ENCODE peak calls at places on chromosomes 7 and 10, in ten cellular contexts. L, N, E, D, G, M, H, V, O and Q are unnamed samples.

GRCh38 chr7:37357277-37357996 is 91.2 kb downstream of the ELMO1 start:
- DNase-seq in D (no peak), H (no peak), E (no peak), G (no peak), L (peak; percentile 40), V (no peak), O (no peak), M (no peak), N (no peak), Q (no peak)

GRCh38 chr7:4642468-4643203 is 39.5 kb upstream of the FOXK1 start:
- DNase-seq in G (no peak), V (no peak), M (no peak), O (no peak), N (no peak), L (no peak), E (no peak), D (no peak), H (no peak), Q (no peak)

GRCh38 chr7:144390481-144390880 is 13.0 kb downstream of the NOBOX start:
- DNase-seq in M (no peak), V (no peak), N (no peak), G (no peak), L (no peak), D (no peak), H (no peak), O (no peak), E (no peak), Q (no peak)

GRCh38 chr10:49650724-49651034 is 28.8 kb upstream of the C10orf53 start:
- DNase-seq in O (no peak), V (no peak), N (no peak), D (no peak), G (no peak), M (no peak), L (no peak), H (no peak), E (no peak), Q (no peak)

GRCh38 chr10:91024541-91024940 is 103.7 kb upstream of the ANKRD1 start:
- DNase-seq in E (no peak), H (no peak), V (no peak), O (no peak), L (no peak), G (no peak), D (no peak), N (no peak), M (no peak), Q (no peak)

GRCh38 chr7:12706900-12707536 is 19.6 kb downstream of the ARL4A start:
- DNase-seq in L (no peak), D (no peak), E (no peak), H (peak; percentile 69), O (no peak), V (no peak), G (no peak), N (no peak), M (no peak), Q (no peak)

GRCh38 chr10:60910543-60910942 is 33.4 kb downstream of the RHOBTB1 start:
- DNase-seq in E (no peak), D (no peak), G (no peak), O (no peak), L (no peak), N (no peak), M (no peak), H (no peak), V (no peak), Q (no peak)

GRCh38 chr7:72416846-72417245 is 4.7 kb upstream of the CALN1 start:
- DNase-seq in L (no peak), M (no peak), O (no peak), D (no peak), G (no peak), H (no peak), E (no peak), V (no peak), N (no peak), Q (no peak)

GRCh38 chr7:91165846-91166230 is 98.4 kb upstream of the FZD1 start:
- DNase-seq in N (no peak), M (no peak), D (no peak), G (no peak), L (no peak), V (no peak), H (no peak), E (no peak), O (no peak), Q (no peak)

GRCh38 chr10:110175406-110175805 is 32.0 kb upstream of the MXI1 start:
- DNase-seq in V (peak; percentile 55), N (no peak), G (no peak), M (no peak), O (no peak), D (no peak), E (no peak), H (no peak), L (no peak), Q (no peak)

GRCh38 chr10:3336673-3337293 is 164.2 kb upstream of the PITRM1 start:
- DNase-seq in G (no peak), D (no peak), V (no peak), O (no peak), H (no peak), N (no peak), L (no peak), E (no peak), M (no peak), Q (no peak)

GRCh38 chr10:32582946-32583345 is 137.0 kb downstream of the CCDC7 start:
- DNase-seq in N (no peak), O (no peak), L (no peak), D (no peak), M (no peak), E (no peak), V (no peak), H (no peak), G (no peak), Q (no peak)

GRCh38 chr7:411677-412312 is 107.9 kb downstream of the PDGFA start:
- DNase-seq in L (no peak), G (no peak), O (no peak), V (peak; percentile 10), H (no peak), N (no peak), D (no peak), M (no peak), E (no peak), Q (no peak)

GRCh38 chr10:107409517-107409916 is 245.0 kb upstream of the SORCS1 start:
- DNase-seq in H (no peak), M (no peak), O (no peak), G (no peak), D (no peak), N (no peak), E (no peak), L (peak; percentile 22), V (no peak), Q (no peak)

GRCh38 chr7:12851841-12852240 is 164.4 kb downstream of the ARL4A start:
- DNase-seq in O (no peak), D (no peak), M (no peak), E (no peak), N (no peak), H (no peak), V (no peak), G (no peak), L (no peak), Q (no peak)

GRCh38 chr10:74728225-74728624 is 98.2 kb upstream of the KAT6B start:
- DNase-seq in G (no peak), L (no peak), M (no peak), N (no peak), H (no peak), E (peak; percentile 20), D (no peak), V (no peak), O (no peak), Q (no peak)

GRCh38 chr10:12660812-12661211 is 311.5 kb downstream of the CAMK1D start:
- DNase-seq in E (no peak), M (no peak), V (no peak), N (no peak), O (no peak), L (no peak), G (no peak), H (no peak), D (no peak), Q (no peak)

GRCh38 chr7:142567201-142567600 is 182.1 kb upstream of the PRSS1 start:
- DNase-seq in L (no peak), V (no peak), M (no peak), N (no peak), G (no peak), H (no peak), E (no peak), O (no peak), D (no peak), Q (no peak)

GRCh38 chr7:123051916-123052315 is 56.4 kb upstream of the TAS2R16 start:
- DNase-seq in E (no peak), O (no peak), H (no peak), L (no peak), N (no peak), G (no peak), V (no peak), D (no peak), M (no peak), Q (no peak)

GRCh38 chr7:120273476-120273975 is 551 bp downstream of the KCND2 start:
- DNase-seq in D (peak; percentile 28), L (peak; percentile 61), G (no peak), H (peak; percentile 42), V (no peak), E (no peak), M (peak; percentile 63), N (peak; percentile 17), O (peak; percentile 40), Q (no peak)

GRCh38 chr10:130014734-130015695 is 50.9 kb upstream of the EBF3 start:
- DNase-seq in V (no peak), D (no peak), E (no peak), M (no peak), N (no peak), L (no peak), H (no peak), G (no peak), O (no peak), Q (no peak)